ENCODE peak calls at places on chromosomes 13 and 19, in nine cellular contexts. G, P, A, R, Q, T, H, N and K are unnamed samples.

GRCh38 chr19:39203372-39204341 is at the start of gene SYCN:
- DNase-seq in G (no peak), P (no peak), A (no peak), R (no peak), Q (no peak), T (no peak), H (no peak), N (no peak), K (no peak)

GRCh38 chr13:31965361-31966066 is 66.1 kb upstream of the FRY start:
- DNase-seq in G (no peak), P (peak; percentile 53), A (no peak), R (no peak), Q (no peak), T (no peak), H (no peak), N (no peak), K (no peak)

GRCh38 chr19:41328157-41328817 is 18.3 kb downstream of the CCDC97 start:
- DNase-seq in G (no peak), P (peak; percentile 33), A (peak; percentile 50), R (no peak), Q (no peak), T (no peak), H (no peak), N (no peak), K (no peak)

GRCh38 chr19:2371656-2372055 is 11.6 kb downstream of the TMPRSS9 start:
- DNase-seq in G (no peak), P (peak; percentile 82), A (no peak), R (no peak), Q (no peak), T (no peak), H (peak; percentile 32), N (no peak), K (no peak)

GRCh38 chr13:27918918-27919255 is 913 bp upstream of the PDX1 start:
- DNase-seq in G (no peak), P (no peak), A (no peak), R (no peak), Q (no peak), T (no peak), H (no peak), N (no peak), K (no peak)

GRCh38 chr13:97298816-97299215 is 76.7 kb downstream of the MBNL2 start:
- DNase-seq in G (no peak), P (peak; percentile 62), A (no peak), R (no peak), Q (no peak), T (no peak), H (no peak), N (no peak), K (no peak)

GRCh38 chr19:32674153-32674958 is 624 bp downstream of the ANKRD27 start:
- DNase-seq in G (no peak), P (no peak), A (no peak), R (no peak), Q (no peak), T (no peak), H (no peak), N (no peak), K (no peak)

GRCh38 chr19:17735410-17735809 is 15.9 kb upstream of the FCHO1 start:
- DNase-seq in G (no peak), P (no peak), A (no peak), R (no peak), Q (no peak), T (no peak), H (no peak), N (no peak), K (no peak)

GRCh38 chr13:85864963-85865530 is 65.8 kb upstream of the SLITRK6 start:
- DNase-seq in G (no peak), P (no peak), A (no peak), R (no peak), Q (peak; percentile 5), T (no peak), H (no peak), N (peak; percentile 1), K (no peak)

GRCh38 chr19:32333227-32333626 is 12.2 kb upstream of the ZNF507 start:
- DNase-seq in G (no peak), P (no peak), A (no peak), R (no peak), Q (no peak), T (no peak), H (no peak), N (no peak), K (no peak)

GRCh38 chr13:39663958-39664357 is 8.5 kb downstream of the COG6 start:
- DNase-seq in G (no peak), P (no peak), A (no peak), R (no peak), Q (no peak), T (no peak), H (no peak), N (no peak), K (no peak)

GRCh38 chr19:3389876-3390361 is 23.5 kb downstream of the NFIC start:
- DNase-seq in G (peak; percentile 15), P (peak; percentile 75), A (no peak), R (no peak), Q (no peak), T (no peak), H (no peak), N (no peak), K (no peak)

GRCh38 chr19:57110592-57111328 is 9.0 kb upstream of the USP29 start:
- DNase-seq in G (no peak), P (no peak), A (no peak), R (no peak), Q (no peak), T (no peak), H (no peak), N (no peak), K (no peak)

GRCh38 chr19:40503300-40503699 is 36.5 kb downstream of the SPTBN4 start:
- DNase-seq in G (no peak), P (no peak), A (no peak), R (no peak), Q (no peak), T (no peak), H (no peak), N (no peak), K (no peak)

GRCh38 chr19:35497406-35497805 is 7.1 kb upstream of the KRTDAP start:
- DNase-seq in G (no peak), P (no peak), A (no peak), R (no peak), Q (no peak), T (no peak), H (no peak), N (no peak), K (no peak)

GRCh38 chr19:4140237-4140711 is 13.2 kb upstream of the CREB3L3 start:
- DNase-seq in G (no peak), P (peak; percentile 73), A (peak; percentile 49), R (no peak), Q (no peak), T (no peak), H (no peak), N (peak; percentile 84), K (no peak)

GRCh38 chr19:50654882-50655281 is 5.6 kb downstream of the C19orf81 start:
- DNase-seq in G (no peak), P (no peak), A (no peak), R (no peak), Q (no peak), T (no peak), H (no peak), N (no peak), K (no peak)

GRCh38 chr13:37656247-37656940 is 57.8 kb upstream of the POSTN start:
- DNase-seq in G (no peak), P (peak; percentile 100), A (no peak), R (no peak), Q (peak; percentile 89), T (no peak), H (peak; percentile 93), N (no peak), K (peak; percentile 61)

GRCh38 chr19:50001775-50002174 is 23.4 kb downstream of the VRK3 start:
- DNase-seq in G (no peak), P (no peak), A (no peak), R (no peak), Q (no peak), T (no peak), H (no peak), N (no peak), K (no peak)